ENCODE peak calls at places on chromosome 6, in ten cellular contexts. E is stimulated activated naive CD4-positive, alpha-beta T cell; A is H4; S is dorsolateral prefrontal cortex; W is kidney tubule cell; J is Right ventricle myocardium inferior; X is fibroblast of lung; K is heart left ventricle; D is NCI-H1417; G is lung. R is an unnamed sample.

GRCh38 chr6:53979468-53980067 is 131.7 kb upstream of the MLIP start:
- DNase-seq in A (peak; percentile 28), X (peak; percentile 69), S (no peak), D (peak; percentile 30), K (no peak), G (no peak), J (no peak), W (peak; percentile 51), E (no peak), R (no peak)

GRCh38 chr6:7467007-7467897 is 74.2 kb upstream of the DSP start:
- DNase-seq in G (no peak), A (no peak), X (no peak), W (peak; percentile 5), D (no peak), S (no peak), J (no peak), E (no peak), K (no peak), R (no peak)

GRCh38 chr6:96811136-96811535 is 26.1 kb downstream of the GPR63 start:
- DNase-seq in A (no peak), J (no peak), W (no peak), G (no peak), S (no peak), D (no peak), K (no peak), X (no peak), E (no peak), R (no peak)

GRCh38 chr6:39945626-39946025 is 11.4 kb upstream of the MOCS1 start:
- DNase-seq in S (no peak), W (no peak), J (no peak), X (no peak), G (peak; percentile 10), E (no peak), K (no peak), D (peak; percentile 8), A (no peak), R (no peak)

GRCh38 chr6:149473080-149474052 is 11.4 kb downstream of the ZC3H12D start:
- DNase-seq in G (no peak), E (no peak), W (no peak), X (no peak), A (peak; percentile 51), S (no peak), K (no peak), D (peak; percentile 41), J (no peak), R (no peak)

GRCh38 chr6:157538163-157538562 is 157.2 kb downstream of the ZDHHC14 start:
- DNase-seq in X (no peak), D (no peak), W (no peak), E (no peak), J (no peak), G (no peak), K (no peak), S (no peak), A (no peak), R (no peak)

GRCh38 chr6:8074213-8074612 is 10.0 kb upstream of the BLOC1S5 start:
- DNase-seq in J (no peak), X (no peak), K (no peak), S (no peak), A (no peak), W (no peak), E (no peak), G (no peak), D (no peak), R (no peak)

GRCh38 chr6:7126759-7127158 is 19.0 kb downstream of the RREB1 start:
- DNase-seq in J (no peak), K (no peak), E (no peak), A (no peak), D (no peak), S (no peak), G (no peak), W (no peak), X (no peak), R (no peak)

GRCh38 chr6:15987569-15987968 is 141.3 kb upstream of the MYLIP start:
- DNase-seq in W (no peak), S (no peak), A (no peak), J (no peak), E (no peak), G (no peak), D (peak; percentile 39), K (no peak), X (peak; percentile 2), R (no peak)

GRCh38 chr6:12313992-12314589 is 23.9 kb downstream of the EDN1 start:
- DNase-seq in E (no peak), X (no peak), K (no peak), W (peak; percentile 99), G (peak; percentile 49), J (no peak), A (no peak), S (no peak), D (no peak), R (no peak)

GRCh38 chr6:10414766-10415592 is at the start of gene TFAP2A:
- DNase-seq in A (peak; percentile 79), G (no peak), J (no peak), S (no peak), W (peak; percentile 72), E (no peak), D (no peak), K (no peak), X (no peak), R (no peak)

GRCh38 chr6:125182237-125183018 is 28.9 kb downstream of the TPD52L1 start:
- DNase-seq in A (no peak), E (no peak), X (no peak), D (no peak), K (no peak), J (no peak), S (no peak), W (peak; percentile 33), G (no peak), R (no peak)

GRCh38 chr6:21593927-21594421 is 423 bp downstream of the SOX4 start:
- DNase-seq in K (peak; percentile 41), G (no peak), D (peak; percentile 73), X (peak; percentile 75), E (peak; percentile 36), S (no peak), A (no peak), W (no peak), J (no peak), R (no peak)

GRCh38 chr6:54111341-54111740 is at the start of gene MLIP:
- DNase-seq in A (no peak), S (no peak), X (no peak), J (no peak), K (no peak), W (no peak), D (no peak), G (no peak), E (no peak), R (no peak)

GRCh38 chr6:53119772-53120409 is 28.8 kb downstream of the GCM1 start:
- DNase-seq in A (peak; percentile 78), X (peak; percentile 65), S (no peak), G (no peak), E (no peak), W (peak; percentile 56), D (no peak), J (no peak), K (no peak), R (no peak)

GRCh38 chr6:135853986-135854385 is 2.5 kb downstream of the PDE7B start:
- DNase-seq in J (no peak), D (no peak), W (peak; percentile 30), G (no peak), E (no peak), X (no peak), K (no peak), S (no peak), A (no peak), R (no peak)

GRCh38 chr6:7730852-7731251 is 5.0 kb downstream of the BMP6 start:
- DNase-seq in S (no peak), K (no peak), W (peak; percentile 96), E (no peak), A (peak; percentile 82), D (no peak), J (no peak), G (no peak), X (peak; percentile 24), R (no peak)

GRCh38 chr6:160030103-160030502 is 61.2 kb downstream of the IGF2R start:
- DNase-seq in E (no peak), A (peak; percentile 81), D (peak; percentile 78), G (peak; percentile 91), J (peak; percentile 92), W (peak; percentile 94), S (peak; percentile 75), X (peak; percentile 97), K (peak; percentile 89), R (no peak)

GRCh38 chr6:169225887-169226286 is 27.8 kb downstream of the THBS2 start:
- DNase-seq in X (no peak), K (no peak), G (no peak), S (no peak), A (no peak), E (no peak), J (no peak), D (no peak), W (no peak), R (no peak)

GRCh38 chr6:135030056-135030473 is 24.6 kb downstream of the HBS1L start:
- DNase-seq in S (no peak), K (no peak), A (no peak), E (peak; percentile 46), J (no peak), G (no peak), W (no peak), X (no peak), D (no peak), R (no peak)

GRCh38 chr6:44237021-44237812 is 9.7 kb upstream of the HSP90AB1 start:
- DNase-seq in J (peak; percentile 93), E (no peak), X (peak; percentile 95), W (peak; percentile 100), S (peak; percentile 88), A (peak; percentile 100), K (peak; percentile 90), D (peak; percentile 73), G (peak; percentile 92), R (no peak)

GRCh38 chr6:33592595-33593413 is 12.7 kb upstream of the BAK1 start:
- DNase-seq in E (peak; percentile 44), W (peak; percentile 90), A (no peak), J (no peak), X (no peak), D (no peak), K (no peak), G (no peak), S (no peak), R (peak; percentile 55)

GRCh38 chr6:34234667-34235604 is 1.7 kb upstream of the HMGA1 start:
- DNase-seq in D (no peak), X (no peak), S (no peak), G (peak; percentile 60), K (peak; percentile 31), J (no peak), E (peak; percentile 8), W (no peak), A (no peak), R (peak; percentile 75)

GRCh38 chr6:113137411-113137810 is 719.7 kb upstream of the MARCKS start:
- DNase-seq in K (peak; percentile 44), G (no peak), J (peak; percentile 42), S (no peak), W (peak; percentile 24), D (no peak), X (peak; percentile 8), E (no peak), A (no peak), R (no peak)

GRCh38 chr6:44254957-44255808 is 2.1 kb downstream of the SLC35B2 start:
- DNase-seq in W (peak; percentile 53), A (no peak), D (no peak), S (no peak), G (no peak), J (no peak), K (no peak), X (no peak), E (peak; percentile 11), R (no peak)

GRCh38 chr6:97275809-97276208 is 7.2 kb downstream of the MMS22L start:
- DNase-seq in E (no peak), S (no peak), X (no peak), K (no peak), A (no peak), G (no peak), J (no peak), W (peak; percentile 67), D (no peak), R (no peak)

GRCh38 chr6:4129446-4129845 is 5.9 kb downstream of the ECI2 start:
- DNase-seq in J (no peak), G (no peak), D (no peak), E (no peak), S (no peak), X (no peak), A (no peak), K (no peak), W (peak; percentile 42), R (no peak)

GRCh38 chr6:1627884-1628550 is 18.3 kb downstream of the FOXC1 start:
- DNase-seq in S (no peak), G (no peak), A (no peak), K (no peak), X (no peak), E (no peak), J (no peak), W (no peak), D (no peak), R (no peak)